ENCODE peak calls at places on chromosome 3, in four cellular contexts. X is lower lobe of right lung, R is tibial nerve, C is psoas muscle. W is an unnamed sample.

GRCh38 chr3:113698891-113699465 is 2.5 kb upstream of the USF3 start:
- DNase-seq in X (peak), R (no peak), C (no peak), W (peak)

GRCh38 chr3:48151807-48152427 is 36.3 kb downstream of the CDC25A start:
- DNase-seq in C (no peak), X (peak), R (no peak), W (no peak)

GRCh38 chr3:136018876-136019275 is 53.3 kb downstream of the PPP2R3A start:
- DNase-seq in X (no peak), R (no peak), C (no peak), W (no peak)

GRCh38 chr3:162437480-162437879 is 940.9 kb downstream of the OTOL1 start:
- DNase-seq in X (no peak), R (no peak), C (no peak), W (peak)

GRCh38 chr3:165195628-165196576 is at the start of gene SLITRK3:
- DNase-seq in R (no peak), C (no peak), X (no peak), W (no peak)

GRCh38 chr3:155995525-155996370 is 124.6 kb upstream of the KCNAB1 start:
- DNase-seq in X (no peak), C (no peak), R (no peak), W (peak)

GRCh38 chr3:78825858-78826215 is 942.0 kb downstream of the ROBO1 start:
- DNase-seq in C (no peak), R (no peak), X (no peak), W (no peak)

GRCh38 chr3:5728085-5728484 is 540.6 kb downstream of the EDEM1 start:
- DNase-seq in R (no peak), X (no peak), C (no peak), W (no peak)

GRCh38 chr3:27607370-27607769 is 114.8 kb downstream of the EOMES start:
- DNase-seq in R (no peak), X (no peak), C (no peak), W (peak)

GRCh38 chr3:128316456-128316855 is 150.2 kb downstream of the DNAJB8 start:
- DNase-seq in R (no peak), C (no peak), X (no peak), W (no peak)

GRCh38 chr3:185089751-185090150 is 63.1 kb downstream of the C3orf70 start:
- DNase-seq in C (no peak), R (no peak), X (no peak), W (no peak)

GRCh38 chr3:192092388-192093005 is 631.5 kb downstream of the PYDC2 start:
- DNase-seq in C (no peak), X (no peak), R (no peak), W (peak)

GRCh38 chr3:101017048-101017447 is 23.8 kb upstream of the ABI3BP start:
- DNase-seq in X (no peak), C (no peak), R (no peak), W (peak)

GRCh38 chr3:10004506-10004905 is 17.9 kb upstream of the EMC3 start:
- DNase-seq in R (no peak), C (no peak), X (no peak), W (no peak)

GRCh38 chr3:17645074-17645698 is 97.2 kb downstream of the TBC1D5 start:
- DNase-seq in C (no peak), X (no peak), R (no peak), W (peak)

GRCh38 chr3:87132801-87133200 is 94.3 kb upstream of the CHMP2B start:
- DNase-seq in C (no peak), R (no peak), X (no peak), W (no peak)

GRCh38 chr3:52891164-52891563 is 6.2 kb downstream of the STIMATE start:
- DNase-seq in X (peak), C (no peak), R (no peak), W (no peak)

GRCh38 chr3:72282918-72283317 is 498.0 kb upstream of the PROK2 start:
- DNase-seq in X (no peak), C (no peak), R (no peak), W (no peak)

GRCh38 chr3:149021830-149022229 is 30.5 kb downstream of the GYG1 start:
- DNase-seq in R (no peak), C (no peak), X (no peak), W (no peak)

GRCh38 chr3:25897019-25897418 is 107.1 kb downstream of the OXSM start:
- DNase-seq in C (no peak), X (no peak), R (no peak), W (peak)

GRCh38 chr3:17544632-17545031 is 197.8 kb downstream of the TBC1D5 start:
- DNase-seq in R (no peak), X (no peak), C (no peak), W (no peak)

GRCh38 chr3:41450416-41451231 is 251.3 kb downstream of the CTNNB1 start:
- DNase-seq in C (no peak), X (no peak), R (no peak), W (peak)

GRCh38 chr3:4776980-4777581 is 202.2 kb upstream of the BHLHE40 start:
- DNase-seq in C (no peak), R (no peak), X (no peak), W (peak)

GRCh38 chr3:190360228-190360627 is 27.7 kb upstream of the CLDN16 start:
- DNase-seq in C (no peak), X (no peak), R (no peak), W (no peak)

GRCh38 chr3:175662815-175663214 is 803.7 kb downstream of the NAALADL2 start:
- DNase-seq in X (no peak), C (no peak), R (no peak), W (no peak)

GRCh38 chr3:99620976-99621375 is 17.4 kb upstream of the COL8A1 start:
- DNase-seq in R (no peak), X (no peak), C (no peak), W (no peak)

GRCh38 chr3:86087160-86087871 is 903.6 kb downstream of the VGLL3 start:
- DNase-seq in X (no peak), R (no peak), C (no peak), W (no peak)

GRCh38 chr3:98734737-98735136 is 28.4 kb upstream of the ST3GAL6 start:
- DNase-seq in X (no peak), R (no peak), C (no peak), W (no peak)

GRCh38 chr3:150253622-150254021 is 154.5 kb upstream of the TSC22D2 start:
- DNase-seq in X (no peak), C (no peak), R (no peak), W (peak)

GRCh38 chr3:197463279-197463678 is 92.5 kb downstream of the BDH1 start:
- DNase-seq in X (no peak), R (no peak), C (no peak), W (no peak)

GRCh38 chr3:127606086-127606805 is 8.0 kb downstream of the MCM2 start:
- DNase-seq in R (no peak), X (no peak), C (no peak), W (no peak)

GRCh38 chr3:138833908-138834358 is 795 bp downstream of the PIK3CB start:
- DNase-seq in R (no peak), X (no peak), C (peak), W (peak)

GRCh38 chr3:53500165-53500777 is 5.9 kb downstream of the CACNA1D start:
- DNase-seq in R (no peak), X (no peak), C (no peak), W (no peak)

GRCh38 chr3:116263842-116264545 is 181.3 kb downstream of the LSAMP start:
- DNase-seq in X (no peak), R (no peak), C (no peak), W (no peak)

GRCh38 chr3:156388469-156389150 is 166.3 kb downstream of the SSR3 start:
- DNase-seq in X (no peak), C (no peak), R (no peak), W (no peak)

GRCh38 chr3:126524429-126524988 is 554 bp downstream of the CHST13 start:
- DNase-seq in C (no peak), X (peak), R (no peak), W (no peak)
- TF ChIP-seq CTCF in C (no peak), X (no peak), R (no peak), W (no peak)

DNA sequence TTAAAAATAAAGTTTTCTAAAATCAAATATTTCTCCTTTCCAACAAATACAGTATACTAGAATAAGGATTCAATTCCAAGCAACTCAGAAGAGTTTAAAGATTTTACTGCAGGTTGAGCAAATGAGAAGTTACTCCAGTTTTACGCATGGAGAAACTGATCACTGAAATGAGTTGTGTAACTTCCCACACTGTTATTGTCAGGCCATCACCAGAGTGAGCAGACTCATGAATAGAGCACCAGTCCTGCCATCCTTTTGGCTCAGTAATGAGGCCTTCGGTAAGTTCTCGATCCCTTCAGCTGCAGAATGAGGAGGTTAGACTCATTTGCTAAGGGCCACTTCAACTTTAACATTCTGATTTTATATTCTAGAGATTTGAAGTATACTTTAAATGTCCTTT is 48.1 kb downstream of the OSBPL10 start:
- DNase-seq in R (no peak), X (no peak), C (no peak), W (no peak)
- H3K4me3 ChIP-seq in R (no peak), X (no peak), C (no peak), W (no peak)

GRCh38 chr3:82163907-82164520 is 402.6 kb upstream of the GBE1 start:
- DNase-seq in X (no peak), C (no peak), R (no peak), W (peak)
- TF ChIP-seq CTCF in X (no peak), C (peak), R (no peak), W (peak)

DNA sequence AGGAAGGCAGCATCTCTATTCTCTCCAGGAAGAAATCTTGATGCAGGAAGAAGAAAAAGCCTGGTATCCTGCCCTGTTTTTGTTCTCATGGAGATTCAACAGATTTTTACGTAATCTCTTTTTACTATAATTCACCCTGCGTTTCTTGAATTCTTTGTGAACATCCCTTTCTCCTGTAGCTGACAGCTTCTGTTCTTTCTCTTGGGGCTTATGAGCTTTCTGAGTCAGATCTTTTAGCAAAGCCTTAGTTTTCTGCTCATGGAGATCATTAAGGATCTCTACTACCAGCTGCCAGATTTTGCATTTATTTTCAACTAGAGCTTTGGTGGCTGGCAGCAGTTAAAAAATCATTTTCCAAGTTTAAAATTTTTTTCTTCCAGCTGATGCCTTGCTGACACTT is 51.6 kb downstream of the MOBP start:
- DNase-seq in X (no peak), C (no peak), R (no peak), W (no peak)
- H3K4me3 ChIP-seq in X (no peak), C (no peak), R (no peak), W (no peak)

GRCh38 chr3:160691151-160691550 is 14.2 kb downstream of the ARL14 start:
- DNase-seq in R (no peak), C (no peak), X (no peak), W (peak)

GRCh38 chr3:160684368-160684740 is 7.4 kb downstream of the ARL14 start:
- DNase-seq in C (no peak), R (no peak), X (no peak), W (no peak)

GRCh38 chr3:160685144-160685766 is 8.3 kb downstream of the ARL14 start:
- DNase-seq in C (no peak), R (no peak), X (no peak), W (no peak)

GRCh38 chr3:160691962-160692361 is 15.0 kb downstream of the ARL14 start:
- DNase-seq in X (no peak), R (no peak), C (no peak), W (no peak)

DNA sequence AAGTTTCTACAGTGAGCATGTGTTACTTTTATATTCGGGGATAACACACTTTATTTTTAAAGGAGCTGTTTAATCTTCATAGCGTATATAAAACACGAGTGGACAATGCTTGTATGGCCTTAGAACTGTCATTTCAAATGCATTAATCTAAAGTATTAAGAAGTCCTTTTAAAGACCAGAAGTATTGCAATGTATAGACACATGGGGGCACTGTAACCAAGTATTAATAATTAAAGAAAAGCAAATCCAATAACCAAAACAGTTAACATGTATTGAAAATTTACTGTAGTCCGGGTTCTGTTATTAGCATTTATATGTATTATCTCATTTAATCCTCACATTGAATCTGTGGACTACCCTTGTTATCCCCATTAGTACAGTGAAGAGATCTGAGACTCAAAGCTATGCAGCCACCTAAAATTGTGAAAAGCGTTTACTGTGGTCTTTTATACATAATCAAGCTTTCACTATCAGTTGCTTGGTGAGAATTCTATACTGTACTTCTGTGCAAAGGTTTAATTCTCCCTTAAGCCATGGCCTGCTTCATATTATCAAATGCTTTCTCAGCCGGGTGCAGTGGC is 10.1 kb downstream of the ARL14 start:
- DNase-seq in R (no peak), X (no peak), C (no peak), W (peak)
- TF ChIP-seq CTCF in R (peak), X (peak), C (peak), W (peak)

GRCh38 chr3:39915027-39915426 is 105.6 kb downstream of the MYRIP start:
- DNase-seq in R (no peak), C (no peak), X (no peak), W (no peak)

GRCh38 chr3:39910828-39911464 is 101.5 kb downstream of the MYRIP start:
- DNase-seq in X (no peak), C (no peak), R (no peak), W (peak)

GRCh38 chr3:39907981-39908380 is 98.6 kb downstream of the MYRIP start:
- DNase-seq in R (no peak), X (no peak), C (no peak), W (no peak)

GRCh38 chr3:39910135-39910534 is 100.7 kb downstream of the MYRIP start:
- DNase-seq in X (no peak), C (no peak), R (no peak), W (no peak)

DNA sequence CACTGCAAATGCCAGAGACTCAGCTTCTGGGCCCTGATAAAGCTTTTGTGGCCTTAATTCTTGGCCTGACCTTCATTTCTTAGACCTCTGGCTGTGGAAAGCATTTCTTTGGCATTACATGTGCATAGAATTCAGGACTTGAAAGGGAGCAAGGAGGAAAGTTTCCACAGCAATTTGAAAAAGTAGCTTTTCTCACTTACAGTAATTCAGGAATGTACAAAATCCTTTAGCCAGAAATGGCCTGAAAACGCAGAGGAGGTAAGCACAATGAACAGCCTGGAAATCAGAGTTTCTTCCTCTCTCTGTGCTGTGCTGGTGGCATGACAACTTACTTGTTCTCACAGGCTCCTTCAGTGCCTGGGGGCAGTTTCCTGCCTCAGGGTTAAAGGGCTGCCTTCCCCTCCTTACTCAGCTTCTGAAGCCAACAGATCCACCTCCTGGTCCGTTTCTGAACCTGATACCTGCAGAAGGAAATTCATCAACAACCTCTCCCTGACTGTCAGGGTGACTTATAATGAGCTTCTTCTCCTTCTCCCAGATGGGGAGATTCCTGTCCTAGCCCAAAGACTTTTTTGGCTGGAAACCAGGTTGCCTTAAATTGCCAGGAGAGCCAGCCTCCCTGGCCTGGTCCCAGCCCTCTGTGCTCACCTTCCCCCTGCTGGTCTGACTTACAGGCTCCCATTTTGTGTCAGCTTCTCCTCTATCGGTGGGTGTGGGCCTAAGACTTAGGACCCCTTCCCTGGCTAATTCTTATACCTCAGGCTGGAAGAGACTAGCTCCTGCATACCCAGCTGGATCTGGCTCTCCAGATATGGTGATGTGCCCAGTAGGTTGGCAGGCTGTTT is 102.3 kb downstream of the MYRIP start:
- DNase-seq in X (no peak), R (no peak), C (no peak), W (peak)
- H3K4me3 ChIP-seq in X (no peak), R (no peak), C (no peak), W (no peak)

GRCh38 chr3:107822308-107822707 is 268.5 kb downstream of the CD47 start:
- DNase-seq in C (no peak), X (no peak), R (no peak), W (no peak)
- TF ChIP-seq CTCF in C (no peak), X (no peak), R (no peak), W (no peak)

GRCh38 chr3:16317561-16317945 is 52.5 kb downstream of the OXNAD1 start:
- DNase-seq in R (no peak), X (no peak), C (no peak), W (no peak)
- H3K4me3 ChIP-seq in R (no peak), X (no peak), C (no peak), W (no peak)

DNA sequence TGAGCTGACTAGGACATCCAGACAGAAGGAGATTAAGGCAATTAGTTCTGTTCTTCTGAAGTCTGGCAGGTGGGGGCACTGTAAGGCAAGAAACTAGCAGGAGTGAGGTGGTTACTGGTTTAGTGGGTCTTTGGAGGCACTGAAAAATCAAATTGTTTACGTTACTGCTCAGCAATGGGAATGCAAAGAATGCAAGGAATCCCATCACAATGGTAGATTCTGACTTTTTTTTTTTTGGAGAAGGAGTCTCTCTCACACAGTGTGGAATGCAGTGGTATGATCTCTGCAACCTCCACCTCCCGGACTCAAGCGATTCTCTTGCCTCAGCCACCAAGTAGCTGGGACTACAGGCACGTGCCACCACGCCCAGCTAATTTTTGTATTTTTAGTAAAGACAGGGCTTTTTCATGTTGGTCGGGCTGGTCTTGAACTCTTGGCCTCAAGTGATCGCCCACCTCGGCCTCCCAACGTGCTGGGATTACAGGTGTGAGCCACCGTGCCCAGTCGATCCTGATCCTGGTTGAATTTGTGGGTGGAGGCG is 16.4 kb downstream of the FAM107A start:
- DNase-seq in X (no peak), C (no peak), R (no peak), W (peak)
- TF ChIP-seq CTCF in X (no peak), C (no peak), R (no peak), W (peak)